ENCODE peak calls at places on chromosomes 7 and 10, in ten cellular contexts. One of them, this sample, is unnamed.

GRCh38 chr7:158317238-158318205 is 270.1 kb downstream of the PTPRN2 start:
- DNase-seq in stomach: no peak
- DNase-seq in tibial nerve: no peak
- DNase-seq in A549: no peak
- DNase-seq in Peyer's patch: no peak
- DNase-seq in HCT116: no peak
- DNase-seq in transverse colon: no peak
- DNase-seq in uterus: no peak
- DNase-seq in breast epithelium: no peak
- DNase-seq in spleen: peak
- DNase-seq in this sample: no peak

GRCh38 chr10:44706745-44707144 is 204.4 kb upstream of the TMEM72 start:
- DNase-seq in stomach: no peak
- DNase-seq in tibial nerve: no peak
- DNase-seq in A549: no peak
- DNase-seq in Peyer's patch: no peak
- DNase-seq in HCT116: peak
- DNase-seq in transverse colon: no peak
- DNase-seq in uterus: no peak
- DNase-seq in breast epithelium: no peak
- DNase-seq in spleen: no peak
- DNase-seq in this sample: no peak

GRCh38 chr7:82745820-82746219 is 302.2 kb upstream of the CACNA2D1 start:
- DNase-seq in stomach: no peak
- DNase-seq in tibial nerve: no peak
- DNase-seq in A549: no peak
- DNase-seq in Peyer's patch: no peak
- DNase-seq in HCT116: no peak
- DNase-seq in transverse colon: no peak
- DNase-seq in uterus: no peak
- DNase-seq in breast epithelium: no peak
- DNase-seq in spleen: no peak
- DNase-seq in this sample: no peak

GRCh38 chr10:50316695-50317648 is 65.7 kb upstream of the ASAH2 start:
- DNase-seq in stomach: no peak
- DNase-seq in tibial nerve: no peak
- DNase-seq in A549: no peak
- DNase-seq in Peyer's patch: no peak
- DNase-seq in HCT116: no peak
- DNase-seq in transverse colon: no peak
- DNase-seq in uterus: no peak
- DNase-seq in breast epithelium: no peak
- DNase-seq in spleen: no peak
- DNase-seq in this sample: no peak

GRCh38 chr7:131300078-131300477 is 27.6 kb upstream of the MKLN1 start:
- DNase-seq in stomach: no peak
- DNase-seq in tibial nerve: no peak
- DNase-seq in A549: no peak
- DNase-seq in Peyer's patch: no peak
- DNase-seq in HCT116: no peak
- DNase-seq in transverse colon: no peak
- DNase-seq in uterus: no peak
- DNase-seq in breast epithelium: no peak
- DNase-seq in spleen: no peak
- DNase-seq in this sample: no peak

GRCh38 chr10:124671486-124672075 is 72.6 kb downstream of the FAM53B start:
- DNase-seq in stomach: no peak
- DNase-seq in tibial nerve: peak
- DNase-seq in A549: peak
- DNase-seq in Peyer's patch: no peak
- DNase-seq in HCT116: peak
- DNase-seq in transverse colon: no peak
- DNase-seq in uterus: no peak
- DNase-seq in breast epithelium: peak
- DNase-seq in spleen: peak
- DNase-seq in this sample: peak

GRCh38 chr10:93437946-93438795 is 44.0 kb downstream of the MYOF start:
- DNase-seq in stomach: no peak
- DNase-seq in tibial nerve: no peak
- DNase-seq in A549: peak
- DNase-seq in Peyer's patch: no peak
- DNase-seq in HCT116: no peak
- DNase-seq in transverse colon: no peak
- DNase-seq in uterus: peak
- DNase-seq in breast epithelium: no peak
- DNase-seq in spleen: no peak
- DNase-seq in this sample: no peak

GRCh38 chr10:42755028-42755451 is 27.6 kb upstream of the BMS1 start:
- DNase-seq in stomach: no peak
- DNase-seq in tibial nerve: no peak
- DNase-seq in A549: no peak
- DNase-seq in Peyer's patch: no peak
- DNase-seq in HCT116: no peak
- DNase-seq in transverse colon: no peak
- DNase-seq in uterus: peak
- DNase-seq in breast epithelium: no peak
- DNase-seq in spleen: no peak
- DNase-seq in this sample: no peak

GRCh38 chr10:102151774-102152544 is at the start of gene NOLC1:
- DNase-seq in stomach: peak
- DNase-seq in tibial nerve: peak
- DNase-seq in A549: peak
- DNase-seq in Peyer's patch: peak
- DNase-seq in HCT116: peak
- DNase-seq in transverse colon: peak
- DNase-seq in uterus: peak
- DNase-seq in breast epithelium: peak
- DNase-seq in spleen: peak
- DNase-seq in this sample: peak
- TF ChIP-seq POLR2A in stomach: peak
- TF ChIP-seq POLR2A in tibial nerve: peak
- TF ChIP-seq POLR2A in A549: peak
- TF ChIP-seq POLR2A in Peyer's patch: peak
- TF ChIP-seq POLR2A in HCT116: peak
- TF ChIP-seq POLR2A in transverse colon: peak
- TF ChIP-seq POLR2A in uterus: peak
- TF ChIP-seq POLR2A in breast epithelium: peak
- TF ChIP-seq POLR2A in spleen: peak
- TF ChIP-seq POLR2A in this sample: peak

DNA sequence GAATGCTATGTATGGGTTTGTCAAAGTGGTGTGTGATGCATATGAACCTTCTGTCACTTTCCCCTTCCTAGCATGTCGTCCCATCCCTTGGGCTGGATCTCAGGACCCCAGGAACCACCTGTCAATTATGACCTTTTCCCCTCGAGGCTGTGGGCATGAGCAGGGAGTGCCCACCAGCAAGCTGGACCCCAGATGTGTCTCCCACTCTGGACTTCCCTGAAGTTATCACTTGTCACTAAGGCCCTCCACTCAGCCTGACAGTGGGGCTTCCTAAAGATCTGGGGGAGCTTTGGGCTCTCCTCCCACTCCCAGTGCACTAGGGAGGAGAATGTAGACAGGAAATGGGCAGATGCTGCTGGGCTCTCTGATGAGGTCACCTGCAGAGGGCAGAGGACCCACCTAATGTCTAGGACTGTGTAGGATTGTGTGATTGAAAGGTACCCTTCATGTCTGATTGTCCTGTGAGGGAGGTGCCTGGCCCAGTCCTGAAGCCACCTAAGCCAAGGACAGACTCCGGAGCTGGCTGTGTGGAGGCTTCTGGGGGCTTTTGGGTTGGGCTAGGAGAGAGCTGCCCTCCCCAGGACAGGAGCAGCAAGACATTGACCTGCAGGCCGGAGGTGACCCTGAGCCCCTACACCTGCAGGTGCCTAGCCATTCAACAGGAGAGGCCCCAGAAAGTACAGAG is 18.7 kb downstream of the MYO1G start:
- DNase-seq in stomach: no peak
- DNase-seq in tibial nerve: no peak
- DNase-seq in A549: no peak
- DNase-seq in Peyer's patch: no peak
- DNase-seq in HCT116: no peak
- DNase-seq in transverse colon: no peak
- DNase-seq in uterus: no peak
- DNase-seq in breast epithelium: no peak
- DNase-seq in spleen: no peak
- DNase-seq in this sample: no peak
- TF ChIP-seq POLR2A in stomach: no peak
- TF ChIP-seq POLR2A in tibial nerve: no peak
- TF ChIP-seq POLR2A in A549: no peak
- TF ChIP-seq POLR2A in Peyer's patch: no peak
- TF ChIP-seq POLR2A in HCT116: no peak
- TF ChIP-seq POLR2A in transverse colon: no peak
- TF ChIP-seq POLR2A in uterus: no peak
- TF ChIP-seq POLR2A in breast epithelium: no peak
- TF ChIP-seq POLR2A in spleen: no peak
- TF ChIP-seq POLR2A in this sample: no peak

DNA sequence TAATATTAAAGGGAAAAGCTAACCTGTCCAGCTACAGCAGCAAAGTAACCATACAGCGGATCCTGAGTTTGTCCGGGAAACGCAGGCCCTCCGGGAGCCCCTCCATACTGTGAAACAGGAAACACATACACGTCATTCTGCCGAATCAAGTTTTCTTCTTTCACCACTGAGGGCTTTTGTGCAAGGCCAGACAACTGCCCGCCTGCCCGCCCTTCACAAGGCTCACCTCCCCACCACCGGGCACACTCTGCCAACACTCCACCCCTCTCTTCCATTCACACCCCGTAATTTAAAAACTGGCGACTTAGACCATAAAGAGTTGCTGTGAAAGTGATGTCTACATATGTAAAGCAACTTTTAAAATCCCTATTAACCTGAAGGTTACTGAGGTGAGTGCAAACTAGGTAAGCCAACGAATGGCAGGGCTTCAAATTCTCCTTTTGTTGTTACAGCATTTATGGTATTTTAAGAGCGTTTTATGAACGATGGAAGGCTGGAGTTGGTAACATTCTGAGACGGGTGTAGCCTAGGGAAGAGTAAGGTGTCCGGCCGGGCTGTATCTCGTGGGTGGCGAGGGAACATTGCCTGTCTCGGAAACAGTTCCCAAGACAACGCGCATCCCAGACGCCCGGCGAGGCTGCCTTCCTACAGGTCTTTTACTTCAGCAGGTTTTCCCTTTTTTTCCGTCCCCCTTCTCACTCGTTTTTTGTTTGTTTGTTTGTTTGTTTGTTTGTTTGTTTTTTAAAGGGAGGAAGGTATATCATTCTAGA is 817 bp downstream of the SRI start:
- DNase-seq in stomach: peak
- DNase-seq in tibial nerve: peak
- DNase-seq in A549: no peak
- DNase-seq in Peyer's patch: peak
- DNase-seq in HCT116: no peak
- DNase-seq in transverse colon: peak
- DNase-seq in uterus: peak
- DNase-seq in breast epithelium: peak
- DNase-seq in spleen: peak
- DNase-seq in this sample: peak
- TF ChIP-seq POLR2A in stomach: no peak
- TF ChIP-seq POLR2A in tibial nerve: no peak
- TF ChIP-seq POLR2A in A549: no peak
- TF ChIP-seq POLR2A in Peyer's patch: no peak
- TF ChIP-seq POLR2A in HCT116: no peak
- TF ChIP-seq POLR2A in transverse colon: peak
- TF ChIP-seq POLR2A in uterus: no peak
- TF ChIP-seq POLR2A in breast epithelium: no peak
- TF ChIP-seq POLR2A in spleen: no peak
- TF ChIP-seq POLR2A in this sample: no peak

GRCh38 chr7:129225931-129226572 is 1.2 kb downstream of the AHCYL2 start:
- DNase-seq in stomach: no peak
- DNase-seq in tibial nerve: no peak
- DNase-seq in A549: no peak
- DNase-seq in Peyer's patch: no peak
- DNase-seq in HCT116: no peak
- DNase-seq in transverse colon: no peak
- DNase-seq in uterus: no peak
- DNase-seq in breast epithelium: no peak
- DNase-seq in spleen: no peak
- DNase-seq in this sample: no peak

GRCh38 chr7:129225206-129225930 is 538 bp downstream of the AHCYL2 start:
- DNase-seq in stomach: peak
- DNase-seq in tibial nerve: peak
- DNase-seq in A549: peak
- DNase-seq in Peyer's patch: peak
- DNase-seq in HCT116: no peak
- DNase-seq in transverse colon: peak
- DNase-seq in uterus: peak
- DNase-seq in breast epithelium: peak
- DNase-seq in spleen: peak
- DNase-seq in this sample: peak

GRCh38 chr7:129227646-129228578 is 3.1 kb downstream of the AHCYL2 start:
- DNase-seq in stomach: no peak
- DNase-seq in tibial nerve: no peak
- DNase-seq in A549: no peak
- DNase-seq in Peyer's patch: no peak
- DNase-seq in HCT116: no peak
- DNase-seq in transverse colon: no peak
- DNase-seq in uterus: no peak
- DNase-seq in breast epithelium: no peak
- DNase-seq in spleen: no peak
- DNase-seq in this sample: no peak

GRCh38 chr7:129222064-129222463 is 2.8 kb upstream of the AHCYL2 start:
- DNase-seq in stomach: no peak
- DNase-seq in tibial nerve: no peak
- DNase-seq in A549: no peak
- DNase-seq in Peyer's patch: no peak
- DNase-seq in HCT116: no peak
- DNase-seq in transverse colon: no peak
- DNase-seq in uterus: no peak
- DNase-seq in breast epithelium: no peak
- DNase-seq in spleen: no peak
- DNase-seq in this sample: no peak

DNA sequence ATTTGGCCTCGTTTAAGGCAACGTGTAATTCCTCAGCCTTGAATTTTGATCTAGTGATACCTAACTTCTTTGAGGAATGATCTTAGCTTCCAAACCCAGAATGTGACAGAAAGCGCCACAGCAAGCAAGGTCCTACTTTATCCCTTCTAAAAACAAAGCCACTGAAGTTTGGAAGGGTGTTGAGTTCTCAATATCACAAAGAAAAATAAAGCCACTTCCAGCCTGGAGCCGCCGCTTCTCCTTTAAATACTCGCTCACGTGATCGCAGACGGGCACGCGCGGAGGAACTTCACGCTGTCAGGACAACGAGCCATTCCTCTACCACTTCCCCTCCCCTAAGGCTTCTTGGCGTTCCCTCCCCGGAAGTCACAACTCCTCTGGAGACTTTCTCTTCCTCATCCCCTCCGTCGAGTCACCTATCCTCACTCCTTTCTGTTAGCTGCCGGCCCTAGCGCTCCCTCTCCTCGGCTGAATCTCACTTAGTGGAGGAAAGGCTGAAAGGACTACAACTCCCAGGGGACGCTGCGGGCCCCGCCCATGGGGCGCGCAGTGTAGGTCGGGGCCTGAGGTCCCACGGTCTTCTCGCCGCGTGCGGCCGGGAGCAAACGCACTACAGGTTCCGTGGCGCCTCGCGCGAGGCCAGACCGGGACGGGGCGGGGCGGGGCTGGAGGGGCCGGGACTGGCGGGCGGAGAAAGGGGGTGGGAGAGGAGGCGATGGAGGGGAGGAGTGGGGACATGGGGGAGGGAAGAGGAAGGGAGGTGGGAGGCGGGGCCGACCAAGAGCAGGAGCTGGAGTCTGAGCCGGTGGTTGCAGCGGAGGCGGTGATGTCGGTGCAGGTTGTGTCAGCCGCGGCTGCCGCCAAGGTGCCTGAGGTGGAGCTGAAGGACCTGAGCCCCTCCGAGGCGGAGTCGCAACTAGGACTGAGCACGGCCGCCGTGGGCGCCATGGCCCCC is at the start of gene AHCYL2:
- DNase-seq in stomach: peak
- DNase-seq in tibial nerve: peak
- DNase-seq in A549: peak
- DNase-seq in Peyer's patch: peak
- DNase-seq in HCT116: peak
- DNase-seq in transverse colon: peak
- DNase-seq in uterus: peak
- DNase-seq in breast epithelium: peak
- DNase-seq in spleen: peak
- DNase-seq in this sample: peak
- TF ChIP-seq POLR2A in stomach: peak
- TF ChIP-seq POLR2A in tibial nerve: peak
- TF ChIP-seq POLR2A in A549: peak
- TF ChIP-seq POLR2A in Peyer's patch: peak
- TF ChIP-seq POLR2A in HCT116: peak
- TF ChIP-seq POLR2A in transverse colon: peak
- TF ChIP-seq POLR2A in uterus: peak
- TF ChIP-seq POLR2A in breast epithelium: no peak
- TF ChIP-seq POLR2A in spleen: peak
- TF ChIP-seq POLR2A in this sample: peak

This sample was measured in right lobe of liver.